ENCODE peak calls at places on chromosomes 3 and 15, in ten cellular contexts. S, T, Q, U, Y, L, C, D, H and V are unnamed samples.

GRCh38 chr3:115922681-115923347 is 299.5 kb downstream of the GAP43 start:
- DNase-seq in S (no peak), T (peak), Q (no peak), U (peak), Y (peak), L (no peak), C (peak), D (peak), H (peak), V (no peak)

GRCh38 chr3:174907027-174907426 is 47.9 kb downstream of the NAALADL2 start:
- DNase-seq in S (no peak), T (no peak), Q (no peak), U (no peak), Y (peak), L (no peak), C (no peak), D (no peak), H (peak), V (no peak)

GRCh38 chr3:166013073-166013679 is 176.0 kb upstream of the BCHE start:
- DNase-seq in S (no peak), T (peak), Q (peak), U (peak), Y (peak), L (peak), C (peak), D (no peak), H (peak), V (peak)

GRCh38 chr3:89946863-89947262 is 839.4 kb downstream of the EPHA3 start:
- DNase-seq in S (peak), T (no peak), Q (no peak), U (no peak), Y (no peak), L (no peak), C (peak), D (no peak), H (no peak), V (no peak)

GRCh38 chr3:34256021-34256420 is 457.6 kb downstream of the PDCD6IP start:
- DNase-seq in S (no peak), T (no peak), Q (no peak), U (no peak), Y (no peak), L (no peak), C (no peak), D (no peak), H (no peak), V (no peak)

GRCh38 chr3:152196782-152197181 is 71.9 kb upstream of the MBNL1 start:
- DNase-seq in S (no peak), T (peak), Q (no peak), U (no peak), Y (no peak), L (no peak), C (no peak), D (no peak), H (no peak), V (peak)

GRCh38 chr3:27090265-27091041 is 278.7 kb downstream of the NEK10 start:
- DNase-seq in S (no peak), T (no peak), Q (no peak), U (no peak), Y (no peak), L (no peak), C (no peak), D (no peak), H (no peak), V (no peak)

GRCh38 chr3:111610612-111611054 is 15.5 kb upstream of the ZBED2 start:
- DNase-seq in S (no peak), T (no peak), Q (no peak), U (no peak), Y (peak), L (peak), C (no peak), D (no peak), H (no peak), V (no peak)

GRCh38 chr3:156483961-156484787 is 70.7 kb downstream of the SSR3 start:
- DNase-seq in S (peak), T (no peak), Q (no peak), U (no peak), Y (peak), L (peak), C (no peak), D (no peak), H (peak), V (peak)

GRCh38 chr3:143644370-143645089 is 203.7 kb downstream of the SLC9A9 start:
- DNase-seq in S (no peak), T (peak), Q (peak), U (peak), Y (peak), L (peak), C (peak), D (peak), H (peak), V (peak)

GRCh38 chr3:117752984-117753717 is 1043.6 kb downstream of the TUSC7 start:
- DNase-seq in S (no peak), T (no peak), Q (no peak), U (no peak), Y (peak), L (no peak), C (no peak), D (no peak), H (peak), V (no peak)

GRCh38 chr3:16113704-16114103 is 60.8 kb upstream of the GALNT15 start:
- DNase-seq in S (no peak), T (no peak), Q (no peak), U (no peak), Y (peak), L (no peak), C (peak), D (no peak), H (peak), V (no peak)

GRCh38 chr3:140733623-140734022 is 55.8 kb downstream of the TRIM42 start:
- DNase-seq in S (no peak), T (no peak), Q (no peak), U (peak), Y (no peak), L (no peak), C (no peak), D (no peak), H (no peak), V (no peak)

GRCh38 chr3:65291448-65292091 is 603.8 kb upstream of the ADAMTS9 start:
- DNase-seq in S (no peak), T (no peak), Q (no peak), U (no peak), Y (no peak), L (no peak), C (no peak), D (no peak), H (no peak), V (no peak)

GRCh38 chr15:76197703-76198455 is 113.4 kb downstream of the ETFA start:
- DNase-seq in S (peak), T (no peak), Q (no peak), U (no peak), Y (peak), L (no peak), C (no peak), D (no peak), H (no peak), V (no peak)

GRCh38 chr3:134367869-134368750 is 6.1 kb downstream of the AMOTL2 start:
- DNase-seq in S (no peak), T (no peak), Q (no peak), U (no peak), Y (no peak), L (no peak), C (no peak), D (peak), H (no peak), V (no peak)

GRCh38 chr15:86555939-86556725 is 476.5 kb downstream of the AGBL1 start:
- DNase-seq in S (no peak), T (no peak), Q (no peak), U (peak), Y (peak), L (no peak), C (peak), D (no peak), H (peak), V (no peak)

GRCh38 chr3:26428992-26429391 is 193.6 kb upstream of the LRRC3B start:
- DNase-seq in S (no peak), T (no peak), Q (no peak), U (no peak), Y (no peak), L (no peak), C (no peak), D (no peak), H (no peak), V (no peak)

GRCh38 chr3:189392969-189393368 is 221.2 kb downstream of the TPRG1 start:
- DNase-seq in S (peak), T (no peak), Q (no peak), U (no peak), Y (peak), L (no peak), C (peak), D (no peak), H (peak), V (no peak)

GRCh38 chr15:62855085-62855476 is 187.5 kb upstream of the TPM1 start:
- DNase-seq in S (no peak), T (no peak), Q (no peak), U (no peak), Y (no peak), L (no peak), C (no peak), D (no peak), H (no peak), V (no peak)

GRCh38 chr3:172098698-172099494 is 59.5 kb downstream of the FNDC3B start:
- DNase-seq in S (no peak), T (no peak), Q (no peak), U (peak), Y (peak), L (no peak), C (no peak), D (peak), H (peak), V (no peak)

GRCh38 chr3:111809196-111809595 is 49.9 kb upstream of the PHLDB2 start:
- DNase-seq in S (no peak), T (no peak), Q (no peak), U (no peak), Y (peak), L (no peak), C (peak), D (no peak), H (peak), V (no peak)

DNA sequence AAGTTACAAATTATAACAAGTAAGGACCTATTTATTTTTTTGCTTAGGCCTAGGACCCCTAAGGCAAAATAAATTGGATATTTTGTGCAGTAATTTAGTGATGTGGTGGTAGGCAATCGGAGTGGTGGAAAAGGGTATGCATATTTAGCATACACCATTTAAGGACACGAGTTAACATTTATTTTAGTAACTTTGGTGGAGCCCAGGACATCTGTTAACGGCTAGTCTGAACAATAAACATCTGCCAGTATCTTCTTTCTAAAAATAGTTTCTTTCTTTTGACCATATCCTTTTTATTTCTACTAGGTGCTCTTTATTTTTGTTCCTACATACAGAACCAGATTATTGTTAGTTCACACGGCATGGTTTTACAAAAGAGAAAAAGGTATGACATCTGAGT is 326.3 kb downstream of the CHL1 start:
- DNase-seq in S (no peak), T (no peak), Q (no peak), U (no peak), Y (no peak), L (no peak), C (no peak), D (no peak), H (no peak), V (peak)
- H3K4me2 ChIP-seq in S (no peak), T (no peak), Q (no peak), U (no peak), Y (no peak), L (no peak), C (no peak), D (no peak), H (no peak), V (peak)

GRCh38 chr3:52477076-52477895 is 17.9 kb upstream of the STAB1 start:
- DNase-seq in S (no peak), T (peak), Q (no peak), U (no peak), Y (no peak), L (no peak), C (no peak), D (no peak), H (no peak), V (no peak)
- H3K4me2 ChIP-seq in S (no peak), T (no peak), Q (no peak), U (no peak), Y (no peak), L (no peak), C (no peak), D (no peak), H (no peak), V (no peak)

DNA sequence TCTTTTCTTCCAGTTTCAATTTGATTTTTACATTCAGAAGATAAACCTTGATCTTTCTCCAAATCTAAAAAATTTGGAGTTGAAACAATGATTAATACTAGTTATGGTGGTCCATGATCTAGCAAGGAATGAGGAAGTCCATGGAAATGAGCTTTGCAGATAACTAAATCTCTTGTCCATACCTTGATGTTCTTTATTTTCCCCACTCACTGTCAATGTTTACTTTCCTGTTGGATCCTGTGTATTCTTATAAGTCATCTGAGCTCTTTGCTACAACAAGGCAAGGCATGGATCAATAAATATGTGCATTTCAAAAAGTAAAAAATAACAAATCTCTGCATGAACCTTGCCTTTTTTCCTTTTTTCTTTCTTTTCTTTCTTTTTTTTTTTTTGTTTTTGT is 6.2 kb upstream of the MYO1E start:
- DNase-seq in S (no peak), T (no peak), Q (no peak), U (no peak), Y (no peak), L (no peak), C (no peak), D (no peak), H (no peak), V (no peak)
- H3K4me2 ChIP-seq in S (no peak), T (no peak), Q (no peak), U (no peak), Y (no peak), L (no peak), C (peak), D (no peak), H (no peak), V (no peak)

GRCh38 chr3:14224895-14225294 is 46.3 kb downstream of the LSM3 start:
- DNase-seq in S (peak), T (no peak), Q (no peak), U (peak), Y (no peak), L (no peak), C (no peak), D (no peak), H (no peak), V (no peak)

GRCh38 chr3:14222457-14222856 is 43.8 kb downstream of the LSM3 start:
- DNase-seq in S (no peak), T (no peak), Q (no peak), U (no peak), Y (no peak), L (no peak), C (no peak), D (no peak), H (no peak), V (no peak)

GRCh38 chr3:14222900-14223594 is 44.4 kb downstream of the LSM3 start:
- DNase-seq in S (peak), T (no peak), Q (no peak), U (no peak), Y (no peak), L (no peak), C (no peak), D (no peak), H (no peak), V (no peak)

GRCh38 chr3:14221902-14222301 is 43.3 kb downstream of the LSM3 start:
- DNase-seq in S (no peak), T (no peak), Q (no peak), U (no peak), Y (no peak), L (no peak), C (no peak), D (no peak), H (no peak), V (no peak)

DNA sequence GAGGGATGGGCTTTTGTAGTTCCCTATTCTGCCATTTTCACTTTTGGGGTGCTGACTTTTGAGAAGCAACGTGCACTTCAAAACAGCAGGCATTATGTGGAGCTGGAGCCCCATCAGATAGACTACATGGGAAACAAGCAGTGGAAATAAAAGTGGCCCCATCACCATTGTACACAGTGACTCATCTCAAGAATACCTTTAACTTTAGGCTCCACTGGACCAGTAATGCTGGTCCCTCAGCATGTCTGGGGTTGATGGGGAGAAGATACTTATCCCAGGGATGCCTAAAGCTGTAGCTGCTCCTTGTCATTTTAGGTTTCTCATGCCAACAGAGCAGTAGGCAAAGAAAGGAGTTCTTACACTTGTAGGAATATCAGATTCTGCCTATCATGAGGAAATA is 45.0 kb downstream of the LSM3 start:
- DNase-seq in S (peak), T (no peak), Q (no peak), U (no peak), Y (no peak), L (no peak), C (no peak), D (no peak), H (no peak), V (no peak)
- H3K4me2 ChIP-seq in S (peak), T (no peak), Q (no peak), U (no peak), Y (no peak), L (no peak), C (no peak), D (no peak), H (no peak), V (no peak)

GRCh38 chr3:47161983-47162694 is 1.8 kb downstream of the SETD2 start:
- DNase-seq in S (no peak), T (peak), Q (no peak), U (no peak), Y (no peak), L (no peak), C (no peak), D (no peak), H (no peak), V (no peak)

GRCh38 chr3:47159820-47160219 is 4.1 kb downstream of the SETD2 start:
- DNase-seq in S (no peak), T (no peak), Q (no peak), U (peak), Y (no peak), L (no peak), C (no peak), D (no peak), H (no peak), V (no peak)

GRCh38 chr3:47159153-47159552 is 4.8 kb downstream of the SETD2 start:
- DNase-seq in S (no peak), T (no peak), Q (no peak), U (no peak), Y (no peak), L (no peak), C (no peak), D (no peak), H (no peak), V (no peak)

GRCh38 chr3:47156418-47156817 is 7.5 kb downstream of the SETD2 start:
- DNase-seq in S (no peak), T (no peak), Q (no peak), U (no peak), Y (no peak), L (no peak), C (no peak), D (no peak), H (no peak), V (no peak)

DNA sequence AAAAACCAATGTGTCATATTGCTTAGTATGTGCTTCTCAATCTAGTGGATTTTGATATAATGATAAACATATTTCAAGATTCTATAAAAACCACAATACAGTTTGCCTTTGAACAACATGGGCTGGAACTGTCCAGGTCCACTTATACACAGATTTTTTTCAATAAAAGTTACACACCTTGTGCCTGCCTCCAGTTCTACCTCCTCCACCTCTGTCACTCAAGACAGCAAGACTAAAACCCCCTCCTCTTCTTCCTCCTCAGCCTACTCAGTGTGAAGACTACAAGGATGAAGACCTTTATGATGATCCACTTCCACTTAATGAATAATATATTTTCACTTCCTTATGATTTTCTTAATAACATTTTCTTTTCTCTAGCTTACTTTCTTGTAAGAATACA is 5.7 kb downstream of the SETD2 start:
- DNase-seq in S (no peak), T (no peak), Q (no peak), U (no peak), Y (no peak), L (no peak), C (no peak), D (no peak), H (no peak), V (no peak)
- H3K4me2 ChIP-seq in S (no peak), T (no peak), Q (no peak), U (no peak), Y (no peak), L (peak), C (no peak), D (no peak), H (no peak), V (no peak)

GRCh38 chr15:51172190-51172589 is 77.5 kb upstream of the TNFAIP8L3 start:
- DNase-seq in S (no peak), T (no peak), Q (no peak), U (no peak), Y (peak), L (no peak), C (no peak), D (no peak), H (peak), V (no peak)
- H3K4me2 ChIP-seq in S (no peak), T (no peak), Q (no peak), U (no peak), Y (peak), L (no peak), C (no peak), D (no peak), H (no peak), V (no peak)

DNA sequence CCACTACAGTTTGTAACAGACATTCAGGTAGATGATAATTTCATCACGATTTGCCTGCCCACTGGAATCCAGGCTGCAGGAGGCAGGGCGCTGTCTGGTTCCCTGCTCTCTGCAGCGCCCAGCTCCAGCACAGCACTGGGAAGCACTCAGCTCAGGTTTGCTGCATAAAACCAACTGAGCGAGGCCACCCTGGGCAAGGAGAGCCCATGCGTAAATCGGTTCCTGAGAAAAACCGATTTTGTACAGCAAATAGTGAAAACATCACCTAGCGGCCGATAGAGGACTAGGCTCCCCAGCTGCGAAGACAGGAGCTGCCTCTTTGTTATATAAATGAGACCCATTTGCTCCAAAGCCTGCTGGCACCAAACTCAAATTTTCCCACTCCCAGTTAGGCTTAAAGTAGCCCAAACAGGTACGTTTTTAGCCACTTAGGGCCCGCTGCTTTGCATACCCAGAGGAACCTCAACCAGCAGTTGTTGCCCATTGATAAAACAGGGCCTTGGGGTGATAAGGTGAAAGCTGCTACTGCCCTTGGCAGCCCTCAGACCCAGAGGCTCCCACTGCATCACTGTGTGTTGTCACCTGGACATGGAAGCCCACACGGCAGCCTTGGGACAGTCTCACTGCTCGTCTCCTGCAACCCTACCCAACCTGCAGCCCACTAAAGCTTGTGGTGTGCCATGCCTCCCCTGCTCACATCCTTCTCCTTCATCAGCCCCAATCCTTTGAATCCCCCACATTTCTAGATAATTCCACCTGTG is 47.5 kb downstream of the ALDH1L1 start:
- DNase-seq in S (no peak), T (peak), Q (no peak), U (peak), Y (no peak), L (no peak), C (peak), D (peak), H (no peak), V (peak)
- H3K4me2 ChIP-seq in S (no peak), T (no peak), Q (no peak), U (no peak), Y (no peak), L (no peak), C (no peak), D (no peak), H (no peak), V (peak)

GRCh38 chr3:184757010-184757651 is 45.3 kb upstream of the MAGEF1 start:
- DNase-seq in S (no peak), T (peak), Q (no peak), U (peak), Y (peak), L (no peak), C (no peak), D (peak), H (peak), V (peak)
- H3K4me2 ChIP-seq in S (no peak), T (peak), Q (no peak), U (no peak), Y (peak), L (no peak), C (no peak), D (peak), H (peak), V (peak)